ENCODE peak calls at places on chromosome 7, in four cellular contexts. I is Ammon's horn; Q is C1 segment of cervical spinal cord; P is activated CD4-positive, CD25-positive, alpha-beta regulatory T cell. V is an unnamed sample.

GRCh38 chr7:98051118-98051744 is 55.4 kb upstream of the LMTK2 start:
- DNase-seq in I (no peak), P (peak), Q (no peak), V (no peak)

GRCh38 chr7:33091641-33092191 is 17.5 kb downstream of the RP9 start:
- DNase-seq in I (no peak), P (no peak), Q (no peak), V (no peak)

GRCh38 chr7:44282601-44283171 is 42.7 kb downstream of the CAMK2B start:
- DNase-seq in P (no peak), Q (no peak), I (no peak), V (no peak)

GRCh38 chr7:41820117-41820671 is 117.3 kb upstream of the INHBA start:
- DNase-seq in P (no peak), Q (no peak), I (no peak), V (peak)

GRCh38 chr7:47325337-47325736 is 256.6 kb downstream of the TNS3 start:
- DNase-seq in I (no peak), Q (no peak), P (no peak), V (no peak)

GRCh38 chr7:2510909-2511768 is 8.4 kb upstream of the LFNG start:
- DNase-seq in Q (no peak), P (no peak), I (no peak), V (no peak)

GRCh38 chr7:4661871-4662270 is 20.2 kb upstream of the FOXK1 start:
- DNase-seq in Q (no peak), P (no peak), I (no peak), V (no peak)

GRCh38 chr7:77202544-77202976 is 2.9 kb upstream of the FGL2 start:
- DNase-seq in I (no peak), P (no peak), Q (no peak), V (no peak)

GRCh38 chr7:131052285-131052942 is 275.3 kb upstream of the MKLN1 start:
- DNase-seq in Q (no peak), P (no peak), I (no peak), V (no peak)

GRCh38 chr7:45638916-45639315 is 64.7 kb downstream of the ADCY1 start:
- DNase-seq in Q (no peak), P (no peak), I (no peak), V (no peak)

GRCh38 chr7:2438181-2438580 is 34.8 kb downstream of the CHST12 start:
- DNase-seq in Q (no peak), I (no peak), P (no peak), V (no peak)

GRCh38 chr7:91212592-91212991 is 51.6 kb upstream of the FZD1 start:
- DNase-seq in I (peak), Q (no peak), P (no peak), V (peak)

GRCh38 chr7:67896721-67897120 is 900.1 kb downstream of the TYW1 start:
- DNase-seq in I (no peak), P (no peak), Q (no peak), V (no peak)

GRCh38 chr7:24978837-24979469 is 1.0 kb downstream of the OSBPL3 start:
- DNase-seq in P (no peak), Q (peak), I (peak), V (no peak)

GRCh38 chr7:98400538-98401427 is at the start of gene BAIAP2L1:
- DNase-seq in I (peak), Q (peak), P (peak), V (peak)

GRCh38 chr7:87933605-87933952 is 472 bp upstream of the ADAM22 start:
- DNase-seq in Q (no peak), P (no peak), I (no peak), V (no peak)

GRCh38 chr7:66296001-66296521 is 90.9 kb downstream of the TPST1 start:
- DNase-seq in P (no peak), I (no peak), Q (no peak), V (peak)

GRCh38 chr7:45682836-45683555 is 108.8 kb downstream of the ADCY1 start:
- DNase-seq in I (peak), Q (no peak), P (no peak), V (peak)

GRCh38 chr7:130180571-130180971 is 24.6 kb downstream of the TMEM209 start:
- DNase-seq in I (peak), P (no peak), Q (no peak), V (peak)

GRCh38 chr7:77982926-77983550 is 184.5 kb downstream of the PHTF2 start:
- DNase-seq in I (no peak), Q (no peak), P (no peak), V (no peak)